ENCODE peak calls at places on chromosomes 5 and 9, in four cellular contexts. F, U, T and B are unnamed samples.

GRCh38 chr5:107313921-107314320 is 356.8 kb downstream of the EFNA5 start:
- DNase-seq in F (no peak), U (no peak), T (no peak), B (no peak)

GRCh38 chr5:61575103-61575502 is 243.0 kb downstream of the ZSWIM6 start:
- DNase-seq in F (no peak), U (peak), T (no peak), B (peak)

GRCh38 chr5:40746703-40747102 is 9.1 kb downstream of the TTC33 start:
- DNase-seq in F (no peak), U (peak), T (no peak), B (no peak)

GRCh38 chr5:149680810-149681221 is 49.3 kb upstream of the PPARGC1B start:
- DNase-seq in F (no peak), U (no peak), T (no peak), B (no peak)

GRCh38 chr5:51373880-51374523 is 9.2 kb upstream of the ISL1 start:
- DNase-seq in F (no peak), U (no peak), T (no peak), B (no peak)

GRCh38 chr5:149143470-149143869 is 2.2 kb downstream of the ABLIM3 start:
- DNase-seq in F (no peak), U (peak), T (no peak), B (no peak)

GRCh38 chr5:80093796-80094195 is 58.6 kb downstream of the THBS4 start:
- DNase-seq in F (peak), U (no peak), T (no peak), B (peak)

GRCh38 chr9:27118916-27119315 is 9.9 kb downstream of the TEK start:
- DNase-seq in F (no peak), U (peak), T (no peak), B (no peak)

GRCh38 chr9:31615964-31616363 is 768.5 kb upstream of the ACO1 start:
- DNase-seq in F (no peak), U (no peak), T (no peak), B (no peak)

GRCh38 chr5:15577132-15577531 is 77.2 kb downstream of the FBXL7 start:
- DNase-seq in F (no peak), U (no peak), T (no peak), B (peak)

GRCh38 chr5:137635521-137635921 is 100.4 kb downstream of the KLHL3 start:
- DNase-seq in F (no peak), U (peak), T (no peak), B (peak)

GRCh38 chr9:74092491-74092834 is 404.7 kb upstream of the RORB start:
- DNase-seq in F (no peak), U (no peak), T (no peak), B (no peak)
- H4K5ac ChIP-seq in F (no peak), U (no peak), T (peak), B (no peak)

DNA sequence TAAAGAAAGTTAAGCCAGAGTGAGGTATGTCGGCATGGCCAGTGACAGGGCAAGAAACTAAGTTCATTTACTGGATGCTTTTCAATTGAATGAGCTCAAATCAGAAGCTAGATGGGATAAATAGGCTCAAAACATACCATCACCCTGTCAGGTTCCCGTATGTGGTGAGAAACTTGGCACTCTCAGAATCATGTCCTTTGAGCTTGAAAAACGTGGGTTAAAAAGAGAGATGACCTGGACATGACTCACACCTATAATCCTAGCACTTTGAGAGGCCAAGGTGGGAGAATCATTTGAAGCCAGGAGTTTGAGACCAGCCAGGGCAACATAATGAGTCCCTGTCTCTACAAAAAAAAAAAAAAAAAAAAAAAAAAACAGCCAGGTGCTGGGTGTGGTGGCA is 121.7 kb upstream of the RGMB start:
- DNase-seq in F (no peak), U (peak), T (no peak), B (no peak)
- H4K5ac ChIP-seq in F (no peak), U (no peak), T (no peak), B (no peak)

GRCh38 chr9:123682746-123683145 is 247.2 kb downstream of the DENND1A start:
- DNase-seq in F (no peak), U (no peak), T (no peak), B (no peak)
- H4K5ac ChIP-seq in F (no peak), U (no peak), T (no peak), B (no peak)

DNA sequence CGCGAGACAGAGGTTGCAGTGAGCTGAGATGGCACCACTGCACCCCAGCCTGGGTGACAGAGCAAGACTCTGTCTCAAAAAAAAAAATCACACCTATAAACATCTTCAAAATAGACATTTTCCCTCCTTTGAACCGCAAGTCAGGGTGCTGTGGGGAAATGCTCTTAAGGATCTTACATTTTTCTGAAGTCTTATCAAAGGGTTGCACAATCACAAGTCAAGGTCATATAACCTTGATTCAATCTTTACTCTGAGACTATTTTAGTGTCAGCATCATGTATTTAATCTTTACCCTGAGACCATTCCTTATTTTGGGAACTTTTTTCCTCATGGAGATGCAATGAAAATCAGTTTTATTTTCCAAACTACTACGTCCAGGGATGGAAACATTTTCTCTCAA is 62.8 kb upstream of the RANBP3L start:
- DNase-seq in F (no peak), U (no peak), T (no peak), B (no peak)
- H4K5ac ChIP-seq in F (no peak), U (no peak), T (no peak), B (no peak)

GRCh38 chr9:19631181-19631580 is 157.7 kb downstream of the SLC24A2 start:
- DNase-seq in F (no peak), U (no peak), T (no peak), B (no peak)
- H4K5ac ChIP-seq in F (no peak), U (no peak), T (no peak), B (no peak)

DNA sequence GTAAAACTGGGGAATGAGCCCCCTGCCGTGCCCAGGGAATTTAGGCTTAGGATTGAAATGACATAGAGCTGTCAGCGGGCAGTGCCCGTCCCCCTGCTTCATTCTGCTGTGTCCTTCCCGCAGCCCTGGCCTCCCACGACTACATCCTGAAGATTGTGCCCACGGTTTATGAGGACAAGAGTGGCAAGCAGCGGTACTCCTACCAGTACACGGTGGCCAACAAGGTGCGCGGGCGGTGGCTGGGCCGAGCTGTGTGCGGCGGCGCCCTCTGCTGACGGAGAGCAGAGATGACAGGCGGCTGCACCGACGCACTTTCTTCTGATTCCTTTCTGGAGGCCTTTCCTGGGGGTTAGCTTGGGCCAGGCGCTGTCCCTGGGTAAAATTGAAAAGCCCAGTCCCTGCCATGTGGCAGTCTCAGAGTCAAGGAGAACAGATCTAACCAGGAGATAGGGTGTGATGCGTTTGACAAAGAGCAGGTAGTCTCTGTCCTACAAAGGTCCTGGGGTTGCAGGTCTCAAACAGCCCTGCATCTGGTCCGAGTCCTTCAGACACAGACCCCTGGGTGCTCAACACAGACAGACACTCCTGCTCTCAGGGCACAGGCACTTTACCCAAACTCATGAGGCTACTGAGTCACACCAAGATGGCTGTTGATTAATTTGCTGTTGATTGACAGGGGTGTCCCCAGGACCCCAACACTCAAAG is 26.8 kb upstream of the RPL26L1 start:
- DNase-seq in F (peak), U (peak), T (peak), B (peak)
- H4K5ac ChIP-seq in F (no peak), U (peak), T (no peak), B (no peak)

DNA sequence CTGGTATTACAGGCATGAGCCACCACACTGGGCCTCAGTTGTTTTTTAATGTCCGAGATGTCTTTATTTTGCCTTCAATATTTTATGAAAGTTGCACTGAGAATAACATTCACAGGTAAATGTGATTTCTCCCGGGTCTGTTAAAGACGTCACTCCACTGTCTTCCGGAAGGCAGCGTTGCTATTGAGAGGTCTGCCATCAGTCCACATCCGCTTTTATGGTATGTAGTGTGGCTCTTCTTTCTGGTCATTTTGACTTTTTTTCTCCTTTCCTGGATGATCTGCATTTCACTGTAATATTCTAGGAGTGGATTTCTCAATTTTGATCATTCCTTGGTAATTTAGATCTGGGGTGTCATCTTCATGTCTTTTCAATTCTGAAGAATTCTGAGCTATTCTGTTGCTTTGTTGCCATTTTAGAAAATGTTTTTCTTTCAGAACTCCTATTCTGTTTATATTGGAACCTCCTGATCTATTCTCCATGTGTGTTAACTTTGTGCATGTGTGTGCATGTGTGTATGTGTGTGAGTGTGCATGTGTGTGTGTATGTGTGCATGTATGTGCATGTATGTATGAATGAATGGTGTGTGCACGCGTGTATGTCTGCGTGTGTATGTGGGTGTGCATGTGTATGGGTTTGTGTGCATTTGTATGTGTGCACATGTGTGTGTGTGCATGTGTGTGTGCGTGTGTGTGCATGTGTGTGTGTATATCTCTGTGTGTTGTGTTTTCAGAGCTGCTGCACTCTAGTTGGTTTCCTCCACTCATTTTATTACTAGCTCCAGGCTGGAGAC is 1.9 kb upstream of the LCN1 start:
- DNase-seq in F (no peak), U (no peak), T (peak), B (no peak)
- H4K5ac ChIP-seq in F (no peak), U (no peak), T (no peak), B (no peak)

GRCh38 chr5:159459132-159459627 is 128.9 kb upstream of the IL12B start:
- DNase-seq in F (no peak), U (no peak), T (no peak), B (no peak)

GRCh38 chr5:159456261-159456660 is 126.0 kb upstream of the IL12B start:
- DNase-seq in F (no peak), U (no peak), T (no peak), B (no peak)

GRCh38 chr5:159458217-159458711 is 128.0 kb upstream of the IL12B start:
- DNase-seq in F (no peak), U (no peak), T (no peak), B (no peak)

GRCh38 chr5:159459951-159460538 is 129.8 kb upstream of the IL12B start:
- DNase-seq in F (no peak), U (peak), T (no peak), B (no peak)

DNA sequence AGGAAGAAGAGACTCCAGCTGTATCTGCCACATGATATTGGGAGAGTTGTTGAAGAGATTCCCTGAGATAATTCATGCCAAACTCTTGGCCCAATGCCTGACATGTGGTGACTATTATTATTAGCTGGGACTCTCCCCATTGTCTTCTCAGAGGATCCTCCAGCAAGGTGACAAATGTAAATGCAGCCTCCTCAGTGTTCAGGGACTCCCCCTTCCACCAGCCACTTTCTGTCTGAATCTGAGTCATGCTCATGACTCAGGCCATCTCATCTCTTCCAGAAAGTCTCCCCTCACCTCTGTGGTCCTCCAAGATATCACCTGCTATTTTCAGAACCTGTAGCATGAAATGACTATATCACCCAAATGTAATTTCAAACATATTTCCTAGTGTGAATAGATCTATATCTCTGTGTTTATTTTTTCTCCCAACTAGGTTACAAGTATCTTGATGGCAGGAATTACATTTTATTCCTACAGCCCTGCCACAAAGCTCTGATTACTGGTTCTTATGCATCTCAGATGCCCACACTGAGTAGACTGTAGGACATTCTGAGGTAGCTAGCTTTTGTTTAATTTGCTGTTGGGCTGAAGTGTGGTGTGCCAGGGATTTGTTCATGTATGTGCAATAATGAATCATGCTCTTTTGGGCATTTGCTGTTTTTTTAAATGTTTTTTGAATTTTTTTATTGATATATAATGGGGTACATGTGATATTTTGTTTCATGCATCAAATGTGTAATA is 126.6 kb upstream of the IL12B start:
- DNase-seq in F (no peak), U (peak), T (no peak), B (peak)
- H4K5ac ChIP-seq in F (no peak), U (no peak), T (no peak), B (no peak)

DNA sequence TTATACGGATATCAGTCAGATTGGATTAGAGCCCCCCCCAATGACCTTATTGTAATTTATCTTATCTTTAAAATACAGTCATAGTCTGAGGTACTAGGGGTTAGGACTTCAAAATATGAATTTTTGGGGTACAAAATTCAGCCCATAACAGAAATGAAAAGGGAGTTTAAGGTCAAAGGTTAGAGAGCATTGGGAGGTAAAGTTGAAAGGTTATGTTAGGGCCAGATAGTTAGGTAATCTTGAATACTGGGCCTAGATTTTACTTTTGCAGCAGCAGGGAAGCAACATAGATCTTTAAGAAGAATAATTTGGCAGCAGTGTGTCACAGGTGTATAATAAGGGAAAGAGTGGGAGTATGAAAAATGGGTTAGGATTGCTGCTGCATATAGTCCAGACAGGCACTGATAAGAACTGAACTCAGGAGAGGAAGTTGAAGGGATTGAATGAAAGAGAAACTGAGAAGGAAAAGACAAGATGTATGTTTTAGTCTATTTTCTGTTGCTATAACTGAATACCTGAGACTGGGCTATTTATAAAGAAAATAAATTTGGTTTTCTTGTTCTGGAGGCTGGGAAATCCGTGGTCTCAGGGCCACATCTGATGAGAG is 10.7 kb upstream of the GCNT4 start:
- DNase-seq in F (no peak), U (no peak), T (no peak), B (no peak)
- H4K5ac ChIP-seq in F (no peak), U (no peak), T (no peak), B (no peak)